ENCODE peak calls at places on chromosomes 11 and 22, in five cellular contexts. One of them, this sample, is unnamed. For H3K4me1, the result is how much of the 10 kb centered on the place peaks cover.

GRCh38 chr11:32006799-32007388 is 84.0 kb upstream of the RCN1 start:
- DNase-seq in A549: peak
- DNase-seq in cardiac muscle cell: peak
- DNase-seq in CD8-positive, alpha-beta memory T cell: no peak
- DNase-seq in IMR-90: peak
- DNase-seq in this sample: peak

GRCh38 chr11:66617148-66617814 is 851 bp downstream of the RBM14 start:
- DNase-seq in A549: no peak
- DNase-seq in cardiac muscle cell: peak
- DNase-seq in CD8-positive, alpha-beta memory T cell: no peak
- DNase-seq in IMR-90: no peak
- DNase-seq in this sample: no peak

GRCh38 chr22:46354176-46354992 is 18.9 kb downstream of the TRMU start:
- DNase-seq in A549: no peak
- DNase-seq in cardiac muscle cell: no peak
- DNase-seq in CD8-positive, alpha-beta memory T cell: no peak
- DNase-seq in IMR-90: no peak
- DNase-seq in this sample: no peak

GRCh38 chr11:116605543-116605942 is 167.2 kb downstream of the BUD13 start:
- DNase-seq in A549: peak
- DNase-seq in cardiac muscle cell: peak
- DNase-seq in CD8-positive, alpha-beta memory T cell: no peak
- DNase-seq in IMR-90: peak
- DNase-seq in this sample: peak

GRCh38 chr11:19598876-19599275 is 113.8 kb upstream of the NAV2 start:
- DNase-seq in A549: no peak
- DNase-seq in cardiac muscle cell: no peak
- DNase-seq in CD8-positive, alpha-beta memory T cell: no peak
- DNase-seq in IMR-90: no peak
- DNase-seq in this sample: no peak

GRCh38 chr11:132895340-132895739 is 637.0 kb downstream of the OPCML start:
- DNase-seq in A549: no peak
- DNase-seq in cardiac muscle cell: peak
- DNase-seq in CD8-positive, alpha-beta memory T cell: no peak
- DNase-seq in IMR-90: peak
- DNase-seq in this sample: no peak

GRCh38 chr11:9529333-9529648 is 44.2 kb upstream of the WEE1 start:
- DNase-seq in A549: no peak
- DNase-seq in cardiac muscle cell: peak
- DNase-seq in CD8-positive, alpha-beta memory T cell: no peak
- DNase-seq in IMR-90: no peak
- DNase-seq in this sample: no peak

GRCh38 chr22:46081036-46081830 is 69.1 kb upstream of the PPARA start:
- DNase-seq in A549: no peak
- DNase-seq in cardiac muscle cell: no peak
- DNase-seq in CD8-positive, alpha-beta memory T cell: peak
- DNase-seq in IMR-90: no peak
- DNase-seq in this sample: no peak

GRCh38 chr11:12416552-12416951 is 39.2 kb downstream of the PARVA start:
- DNase-seq in A549: no peak
- DNase-seq in cardiac muscle cell: no peak
- DNase-seq in CD8-positive, alpha-beta memory T cell: no peak
- DNase-seq in IMR-90: no peak
- DNase-seq in this sample: no peak

GRCh38 chr22:28015056-28015445 is 96.0 kb upstream of the PITPNB start:
- DNase-seq in A549: no peak
- DNase-seq in cardiac muscle cell: no peak
- DNase-seq in CD8-positive, alpha-beta memory T cell: no peak
- DNase-seq in IMR-90: no peak
- DNase-seq in this sample: no peak

GRCh38 chr22:41664951-41665350 is 23.7 kb downstream of the SNU13 start:
- DNase-seq in A549: no peak
- DNase-seq in cardiac muscle cell: no peak
- DNase-seq in CD8-positive, alpha-beta memory T cell: no peak
- DNase-seq in IMR-90: no peak
- DNase-seq in this sample: no peak

GRCh38 chr11:47768090-47768620 is 1.0 kb upstream of the FNBP4 start:
- DNase-seq in A549: peak
- DNase-seq in cardiac muscle cell: peak
- DNase-seq in CD8-positive, alpha-beta memory T cell: no peak
- DNase-seq in IMR-90: peak
- DNase-seq in this sample: no peak

GRCh38 chr11:27926981-27927481 is 180.9 kb downstream of the KIF18A start:
- DNase-seq in A549: peak
- DNase-seq in cardiac muscle cell: no peak
- DNase-seq in CD8-positive, alpha-beta memory T cell: no peak
- DNase-seq in IMR-90: peak
- DNase-seq in this sample: no peak

DNA sequence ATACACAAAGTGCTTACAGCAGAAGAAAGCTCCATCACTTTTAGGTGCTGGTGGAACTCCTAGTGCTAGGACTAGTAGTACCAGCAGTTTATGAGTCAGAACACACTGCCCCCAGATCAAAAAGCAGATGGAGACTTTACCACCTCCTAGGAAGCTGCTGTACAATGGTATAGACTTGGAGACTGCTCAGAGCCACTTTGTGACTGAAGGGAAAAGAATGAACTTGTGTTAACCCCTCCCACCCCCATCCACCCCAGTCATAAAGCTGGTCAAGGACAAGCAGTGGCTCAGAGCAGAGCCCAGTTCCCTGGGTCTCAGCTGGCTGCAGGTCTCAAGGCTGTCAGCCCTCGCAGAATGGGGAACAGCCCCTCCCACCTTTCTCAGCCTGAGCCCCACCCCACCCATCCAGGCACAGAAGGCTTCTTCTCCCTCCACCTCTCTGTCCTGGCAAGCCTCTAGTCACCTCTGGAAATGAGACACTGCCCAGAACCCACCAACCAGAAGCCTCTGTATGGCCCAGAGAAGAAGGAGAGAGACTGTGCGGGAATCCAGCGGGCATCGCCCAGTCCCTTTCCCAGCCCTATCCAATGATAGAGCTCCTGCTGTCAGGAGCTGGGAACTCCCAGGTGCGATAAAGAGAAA is 23.8 kb downstream of the PACSIN2 start:
- DNase-seq in A549: peak
- DNase-seq in cardiac muscle cell: no peak
- DNase-seq in CD8-positive, alpha-beta memory T cell: no peak
- DNase-seq in IMR-90: peak
- DNase-seq in this sample: no peak
- H3K4me1 ChIP-seq in A549: half or more
- H3K4me1 ChIP-seq in cardiac muscle cell: under half
- H3K4me1 ChIP-seq in CD8-positive, alpha-beta memory T cell: under half
- H3K4me1 ChIP-seq in IMR-90: under half
- H3K4me1 ChIP-seq in this sample: under half

DNA sequence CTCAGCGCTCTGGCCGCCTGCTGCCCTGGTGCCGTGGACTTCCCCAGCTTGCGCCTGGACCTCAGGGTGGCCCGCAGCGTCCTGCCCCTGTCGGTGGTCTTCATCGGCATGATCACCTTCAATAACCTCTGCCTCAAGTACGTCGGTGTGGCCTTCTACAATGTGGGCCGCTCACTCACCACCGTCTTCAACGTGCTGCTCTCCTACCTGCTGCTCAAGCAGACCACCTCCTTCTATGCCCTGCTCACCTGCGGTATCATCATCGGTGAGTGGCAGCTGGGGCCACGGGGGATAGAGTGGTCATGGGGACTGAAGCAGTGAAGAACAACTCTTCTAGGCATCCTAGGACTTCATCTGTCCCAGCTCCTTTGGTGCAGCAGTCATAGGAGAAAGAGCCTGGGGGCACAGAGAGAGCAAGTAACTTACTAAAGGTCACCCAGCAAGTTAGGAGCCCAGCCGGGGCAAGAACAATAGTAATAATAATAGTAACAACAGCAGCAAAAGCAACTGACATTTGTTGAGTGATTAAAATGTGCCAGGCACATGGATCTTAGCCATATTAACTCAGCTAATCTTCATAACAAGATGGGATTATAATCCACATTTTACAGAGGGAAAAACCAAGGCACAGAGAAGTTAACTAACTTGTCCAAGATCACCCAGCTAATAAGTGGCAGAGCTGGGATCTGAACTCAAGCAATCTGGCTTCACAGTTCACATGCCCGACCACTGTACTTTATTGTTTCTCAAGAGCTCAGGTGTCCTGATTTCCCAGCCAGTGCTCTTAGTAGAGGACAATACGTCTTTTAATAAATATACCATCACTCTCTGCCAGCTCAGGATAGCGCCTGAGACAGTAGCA is 1.4 kb downstream of the SLC35C1 start:
- DNase-seq in A549: no peak
- DNase-seq in cardiac muscle cell: no peak
- DNase-seq in CD8-positive, alpha-beta memory T cell: no peak
- DNase-seq in IMR-90: no peak
- DNase-seq in this sample: no peak
- H3K27ac ChIP-seq in A549: peak
- H3K27ac ChIP-seq in cardiac muscle cell: no peak
- H3K27ac ChIP-seq in CD8-positive, alpha-beta memory T cell: peak
- H3K27ac ChIP-seq in IMR-90: peak
- H3K27ac ChIP-seq in this sample: no peak

GRCh38 chr11:102345923-102346322 is 1.1 kb upstream of the BIRC2 start:
- DNase-seq in A549: peak
- DNase-seq in cardiac muscle cell: no peak
- DNase-seq in CD8-positive, alpha-beta memory T cell: peak
- DNase-seq in IMR-90: peak
- DNase-seq in this sample: no peak
- H3K4me3 ChIP-seq in A549: peak
- H3K4me3 ChIP-seq in cardiac muscle cell: peak
- H3K4me3 ChIP-seq in CD8-positive, alpha-beta memory T cell: peak
- H3K4me3 ChIP-seq in IMR-90: peak
- H3K4me3 ChIP-seq in this sample: no peak

GRCh38 chr11:69573751-69574382 is 67.1 kb upstream of the CCND1 start:
- DNase-seq in A549: no peak
- DNase-seq in cardiac muscle cell: no peak
- DNase-seq in CD8-positive, alpha-beta memory T cell: no peak
- DNase-seq in IMR-90: no peak
- DNase-seq in this sample: no peak
- H3K4me1 ChIP-seq in A549: under half
- H3K4me1 ChIP-seq in cardiac muscle cell: under half
- H3K4me1 ChIP-seq in CD8-positive, alpha-beta memory T cell: under half
- H3K4me1 ChIP-seq in IMR-90: under half
- H3K4me1 ChIP-seq in this sample: under half

GRCh38 chr22:36741968-36742367 is 34.0 kb downstream of the IFT27 start:
- DNase-seq in A549: no peak
- DNase-seq in cardiac muscle cell: no peak
- DNase-seq in CD8-positive, alpha-beta memory T cell: no peak
- DNase-seq in IMR-90: no peak
- DNase-seq in this sample: no peak

GRCh38 chr22:36739185-36739584 is 35.6 kb upstream of the CACNG2 start:
- DNase-seq in A549: no peak
- DNase-seq in cardiac muscle cell: no peak
- DNase-seq in CD8-positive, alpha-beta memory T cell: no peak
- DNase-seq in IMR-90: no peak
- DNase-seq in this sample: no peak

GRCh38 chr22:36738416-36739020 is 35.0 kb upstream of the CACNG2 start:
- DNase-seq in A549: no peak
- DNase-seq in cardiac muscle cell: no peak
- DNase-seq in CD8-positive, alpha-beta memory T cell: no peak
- DNase-seq in IMR-90: no peak
- DNase-seq in this sample: no peak

GRCh38 chr22:36741204-36741793 is 34.6 kb downstream of the IFT27 start:
- DNase-seq in A549: peak
- DNase-seq in cardiac muscle cell: no peak
- DNase-seq in CD8-positive, alpha-beta memory T cell: no peak
- DNase-seq in IMR-90: no peak
- DNase-seq in this sample: peak

GRCh38 chr22:36740716-36741115 is 35.2 kb downstream of the IFT27 start:
- DNase-seq in A549: no peak
- DNase-seq in cardiac muscle cell: no peak
- DNase-seq in CD8-positive, alpha-beta memory T cell: no peak
- DNase-seq in IMR-90: no peak
- DNase-seq in this sample: no peak
- H3K27ac ChIP-seq in A549: no peak
- H3K27ac ChIP-seq in cardiac muscle cell: no peak
- H3K27ac ChIP-seq in CD8-positive, alpha-beta memory T cell: no peak
- H3K27ac ChIP-seq in IMR-90: no peak
- H3K27ac ChIP-seq in this sample: no peak

GRCh38 chr11:76152741-76153608 is 53.3 kb downstream of the WNT11 start:
- DNase-seq in A549: no peak
- DNase-seq in cardiac muscle cell: no peak
- DNase-seq in CD8-positive, alpha-beta memory T cell: no peak
- DNase-seq in IMR-90: no peak
- DNase-seq in this sample: no peak
- H3K4me3 ChIP-seq in A549: no peak
- H3K4me3 ChIP-seq in cardiac muscle cell: no peak
- H3K4me3 ChIP-seq in CD8-positive, alpha-beta memory T cell: peak
- H3K4me3 ChIP-seq in IMR-90: no peak
- H3K4me3 ChIP-seq in this sample: no peak

GRCh38 chr11:75198278-75198948 is 42.2 kb upstream of the TPBGL start:
- DNase-seq in A549: no peak
- DNase-seq in cardiac muscle cell: no peak
- DNase-seq in CD8-positive, alpha-beta memory T cell: no peak
- DNase-seq in IMR-90: no peak
- DNase-seq in this sample: no peak
- H3K4me1 ChIP-seq in A549: under half
- H3K4me1 ChIP-seq in cardiac muscle cell: under half
- H3K4me1 ChIP-seq in CD8-positive, alpha-beta memory T cell: under half
- H3K4me1 ChIP-seq in IMR-90: under half
- H3K4me1 ChIP-seq in this sample: under half

This sample was measured in iPS DF 6.9.